ENCODE peak calls at places on chromosomes 11 and 22, in ten cellular contexts. L is IMR-90, V is esophagus muscularis mucosa, J is transverse colon, F is sigmoid colon, C is A549, H is GM12878, G is right lobe of liver, D is suprapubic skin, N is heart left ventricle. Z is an unnamed sample.

GRCh38 chr11:92383430-92383829 is 158.8 kb downstream of the FAT3 start:
- DNase-seq in J (no peak), V (no peak), H (no peak), L (peak; percentile 54), D (no peak), N (no peak), C (peak; percentile 31), F (no peak), G (no peak), Z (no peak)

GRCh38 chr11:105357764-105358163 is 218.2 kb upstream of the CARD18 start:
- DNase-seq in G (no peak), H (no peak), L (peak; percentile 75), F (no peak), D (no peak), J (no peak), V (no peak), N (no peak), C (no peak), Z (no peak)

GRCh38 chr11:75816561-75817239 is 1.7 kb downstream of the UVRAG start:
- DNase-seq in F (no peak), C (no peak), J (no peak), V (no peak), N (no peak), H (no peak), D (no peak), L (no peak), G (no peak), Z (no peak)

GRCh38 chr11:42145311-42145710 is 685.9 kb upstream of the LRRC4C start:
- DNase-seq in C (no peak), D (no peak), N (no peak), H (no peak), J (no peak), F (no peak), L (no peak), G (no peak), V (no peak), Z (no peak)

GRCh38 chr11:77138106-77138649 is 10.1 kb downstream of the MYO7A start:
- DNase-seq in C (no peak), N (no peak), D (no peak), H (no peak), V (no peak), F (no peak), L (no peak), J (no peak), G (no peak), Z (no peak)

GRCh38 chr11:86812981-86813380 is 12.6 kb downstream of the PRSS23 start:
- DNase-seq in F (no peak), C (no peak), L (peak; percentile 21), H (no peak), D (no peak), V (no peak), J (no peak), N (no peak), G (no peak), Z (no peak)

GRCh38 chr11:133136376-133136775 is 395.9 kb downstream of the OPCML start:
- DNase-seq in L (no peak), N (no peak), G (no peak), F (no peak), J (no peak), D (no peak), V (no peak), H (no peak), C (no peak), Z (no peak)

GRCh38 chr22:27207907-27208306 is 550.5 kb downstream of the MIAT start:
- DNase-seq in L (peak; percentile 39), C (peak; percentile 68), G (no peak), N (no peak), D (no peak), J (no peak), H (no peak), V (no peak), F (no peak), Z (no peak)

DNA sequence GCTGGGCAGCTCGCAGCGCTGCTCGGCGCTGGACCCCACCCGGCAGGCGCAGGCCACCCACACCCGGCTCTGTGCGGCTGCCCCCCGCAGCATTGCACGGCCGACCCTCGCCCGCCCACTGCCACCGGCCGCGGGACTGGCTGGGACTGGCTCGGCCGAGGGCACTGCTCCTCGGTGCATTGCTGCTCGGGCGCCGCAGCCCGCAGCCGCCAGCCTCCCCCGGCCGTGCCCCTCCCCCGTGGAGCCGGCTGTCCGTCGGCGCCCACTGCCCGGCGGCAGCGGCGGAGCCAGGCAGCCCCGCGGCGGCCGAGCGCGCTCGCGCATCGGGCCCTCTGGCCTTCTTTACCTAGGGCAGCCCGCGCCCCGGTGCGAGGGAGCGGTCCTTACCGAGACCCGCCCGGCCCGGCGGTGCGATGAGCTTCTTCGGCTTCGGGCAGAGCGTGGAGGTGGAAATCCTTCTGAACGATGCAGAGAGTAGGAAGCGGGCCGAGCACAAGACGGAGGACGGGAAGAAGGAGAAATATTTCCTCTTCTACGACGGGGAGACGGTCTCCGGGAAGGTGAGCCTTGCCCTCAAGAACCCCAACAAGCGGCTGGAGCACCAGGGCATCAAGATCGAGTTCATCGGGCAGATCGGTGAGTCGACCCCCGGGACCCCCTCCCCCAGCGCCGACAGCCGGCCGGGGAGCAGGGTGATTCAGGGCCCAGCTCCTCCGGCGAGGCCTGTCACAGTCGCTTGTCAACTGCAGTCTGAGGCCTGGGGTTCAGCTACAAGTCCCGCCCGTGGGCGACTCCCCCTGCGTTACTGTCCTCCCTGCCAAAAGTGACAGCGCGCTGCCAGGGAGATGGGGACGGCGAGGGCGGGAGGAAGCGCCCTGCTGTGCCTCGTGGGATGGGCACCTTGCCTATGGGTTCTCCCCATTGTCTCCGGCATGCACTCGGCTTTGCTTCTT is 515 bp downstream of the VPS26B start:
- DNase-seq in D (peak; percentile 80), C (peak; percentile 10), J (peak; percentile 50), N (peak; percentile 75), F (peak; percentile 79), V (no peak), H (no peak), L (peak; percentile 7), G (peak; percentile 92), Z (peak; percentile 75)
- TF ChIP-seq POLR2A in D (no peak), C (peak; percentile 56), J (peak; percentile 8), N (peak; percentile 74), F (no peak), V (no peak), H (peak; percentile 50), L (no peak), G (peak; percentile 71), Z (no peak)

DNA sequence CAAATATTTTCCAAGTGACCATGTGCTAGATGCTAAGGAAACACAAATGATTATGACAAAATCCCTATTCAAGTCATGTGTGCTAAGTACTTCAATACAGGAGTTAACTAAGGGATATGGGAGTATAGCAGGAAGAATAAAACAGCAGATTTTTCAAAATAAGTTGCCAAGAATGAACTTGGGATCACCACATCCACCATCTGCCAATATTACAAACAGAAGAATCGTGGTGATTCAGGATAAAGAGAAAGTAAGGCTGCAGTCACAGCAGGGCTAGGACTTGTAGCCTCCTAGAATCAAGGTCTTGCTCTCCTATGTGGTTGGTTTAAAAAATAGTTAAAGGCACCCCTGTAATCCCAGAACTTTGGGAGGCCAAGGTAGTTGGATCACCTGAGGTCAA is 34.3 kb downstream of the MRTFA start:
- DNase-seq in C (no peak), L (no peak), J (no peak), G (no peak), N (no peak), F (no peak), D (no peak), V (no peak), H (no peak), Z (no peak)
- H3K4me3 ChIP-seq in C (no peak overlapping the region), L (no peak overlapping the region), J (no peak overlapping the region), G (no peak overlapping the region), N (no peak overlapping the region), F (no peak overlapping the region), D (no peak overlapping the region), V (no peak overlapping the region), H (no peak overlapping the region), Z (no peak overlapping the region)

GRCh38 chr22:46001046-46001425 is 24.1 kb upstream of the WNT7B start:
- DNase-seq in N (no peak), H (no peak), J (no peak), F (no peak), V (no peak), C (no peak), L (no peak), D (peak; percentile 62), G (peak; percentile 44), Z (no peak)

GRCh38 chr22:46001426-46002106 is 24.6 kb upstream of the WNT7B start:
- DNase-seq in L (no peak), N (peak; percentile 40), J (no peak), V (no peak), F (peak; percentile 65), C (no peak), H (no peak), D (peak; percentile 65), G (peak; percentile 56), Z (no peak)

GRCh38 chr22:46004105-46004866 is 27.3 kb upstream of the WNT7B start:
- DNase-seq in J (no peak), G (peak; percentile 52), H (no peak), V (no peak), C (no peak), D (peak; percentile 66), F (peak; percentile 66), N (no peak), L (no peak), Z (no peak)

GRCh38 chr22:46002757-46003270 is 25.9 kb upstream of the WNT7B start:
- DNase-seq in V (no peak), G (peak; percentile 29), L (peak; percentile 56), N (no peak), J (no peak), H (no peak), D (peak; percentile 83), F (peak; percentile 64), C (no peak), Z (no peak)

DNA sequence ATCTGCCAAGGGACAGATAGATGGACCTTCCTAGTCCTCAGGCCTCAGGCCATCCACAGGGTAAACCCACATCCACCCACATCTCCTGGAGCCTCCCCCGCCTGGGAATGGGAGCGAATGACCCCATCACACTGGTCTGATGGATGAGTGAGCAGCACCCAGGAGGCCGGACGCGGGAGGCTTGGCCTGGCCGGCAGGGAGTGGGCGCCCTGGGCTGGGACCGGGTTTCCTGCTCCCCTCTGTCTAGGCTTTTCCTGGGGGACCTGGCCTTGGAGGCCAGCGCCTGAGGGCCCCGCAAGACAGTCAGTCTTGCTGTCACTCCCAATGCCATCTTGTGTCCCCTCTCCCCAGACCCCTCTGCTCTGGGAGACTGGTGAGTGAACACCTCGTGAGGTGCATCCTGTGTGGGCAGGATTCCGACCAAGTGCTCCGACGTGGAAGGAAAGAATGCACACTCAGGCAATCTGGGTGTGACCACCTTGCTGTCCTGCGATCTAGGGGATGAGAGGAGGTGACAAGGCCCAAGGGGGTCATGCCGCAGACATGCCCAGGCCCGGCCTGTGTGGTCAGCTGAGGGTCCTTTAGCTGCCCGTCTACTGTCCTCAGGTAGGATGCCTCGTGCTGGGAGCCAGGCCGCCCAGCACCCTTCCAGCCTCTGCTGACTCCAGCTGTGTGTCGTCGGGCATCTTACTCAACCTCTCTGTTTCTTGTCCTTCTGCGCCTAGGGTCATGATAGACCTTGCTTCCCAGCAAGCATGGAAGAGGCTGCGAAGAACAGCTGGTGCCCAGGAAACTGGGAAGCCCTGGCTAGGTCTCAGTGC is 26.5 kb upstream of the WNT7B start:
- DNase-seq in D (peak; percentile 77), G (peak; percentile 47), N (peak; percentile 24), H (no peak), L (no peak), C (no peak), F (peak; percentile 69), V (no peak), J (no peak), Z (no peak)
- TF ChIP-seq POLR2A in D (no peak), G (no peak), N (no peak), H (no peak), L (no peak), C (no peak), F (no peak), V (no peak), J (no peak), Z (no peak)

GRCh38 chr11:68313574-68314202 is 1.3 kb downstream of the LRP5 start:
- DNase-seq in H (no peak), L (peak; percentile 30), J (no peak), C (peak; percentile 39), N (no peak), F (no peak), V (no peak), D (no peak), G (no peak), Z (no peak)

GRCh38 chr11:68315581-68315920 is 3.2 kb downstream of the LRP5 start:
- DNase-seq in G (no peak), J (peak; percentile 55), N (no peak), V (no peak), H (no peak), L (no peak), D (no peak), C (no peak), F (no peak), Z (no peak)

GRCh38 chr11:68314203-68314885 is 2.0 kb downstream of the LRP5 start:
- DNase-seq in L (no peak), V (no peak), N (no peak), J (no peak), F (no peak), C (peak; percentile 52), D (no peak), G (no peak), H (no peak), Z (no peak)

GRCh38 chr11:68312780-68313573 is 586 bp downstream of the LRP5 start:
- DNase-seq in F (no peak), N (no peak), H (no peak), D (no peak), C (no peak), L (no peak), G (no peak), V (no peak), J (no peak), Z (no peak)

GRCh38 chr11:68314886-68315580 is 2.6 kb downstream of the LRP5 start:
- DNase-seq in G (peak; percentile 90), L (peak; percentile 59), D (no peak), F (no peak), H (no peak), N (no peak), C (peak; percentile 60), J (peak; percentile 70), V (no peak), Z (no peak)
- H3K4me3 ChIP-seq in G (peak overlapping the region; percentile 75), L (peak overlapping the region; percentile 1), D (peak overlapping the region; percentile 74), F (peak overlapping the region; percentile 72), H (peak overlapping the region; percentile 92), N (peak overlapping the region; percentile 71), C (peak overlapping the region; percentile 91), J (peak overlapping the region; percentile 63), V (peak overlapping the region; percentile 67), Z (no peak overlapping the region)

Z was measured in testis.